ENCODE peak calls at places on chromosomes 6 and 20, in four cellular contexts. Q is right lobe of liver, D is ovary, Z is right atrium auricular region. P is an unnamed sample.
A peak's percentile ranks its signal among the peaks of the same experiment; 100 is the strongest.

GRCh38 chr6:157134402-157135074 is 188.8 kb downstream of the TMEM242 start:
- DNase-seq in Q (no peak), D (no peak), Z (no peak), P (no peak)

GRCh38 chr20:23296841-23297701 is 53.5 kb upstream of the NXT1 start:
- DNase-seq in Q (no peak), D (no peak), Z (no peak), P (no peak)

GRCh38 chr6:90256698-90257485 is 39.8 kb downstream of the BACH2 start:
- DNase-seq in Q (no peak), D (no peak), Z (no peak), P (no peak)

GRCh38 chr6:85866373-85866740 is 223.7 kb upstream of the SYNCRIP start:
- DNase-seq in Q (no peak), D (no peak), Z (no peak), P (no peak)

GRCh38 chr20:3842332-3842930 is 4.2 kb upstream of the MAVS start:
- DNase-seq in Q (no peak), D (no peak), Z (no peak), P (no peak)

GRCh38 chr6:137283940-137284910 is 65.0 kb upstream of the IFNGR1 start:
- DNase-seq in Q (no peak), D (no peak), Z (no peak), P (no peak)

GRCh38 chr6:170206317-170206621 is 84.6 kb downstream of the DLL1 start:
- DNase-seq in Q (no peak), D (no peak), Z (peak; percentile 32), P (no peak)

GRCh38 chr6:104613416-104614001 is 246.2 kb downstream of the HACE1 start:
- DNase-seq in Q (no peak), D (no peak), Z (no peak), P (no peak)

GRCh38 chr6:146985111-146985510 is 219.1 kb upstream of the STXBP5 start:
- DNase-seq in Q (no peak), D (no peak), Z (no peak), P (no peak)

GRCh38 chr20:63027425-63028389 is 20.9 kb upstream of the BHLHE23 start:
- DNase-seq in Q (no peak), D (no peak), Z (no peak), P (no peak)

GRCh38 chr6:161921602-161922400 is 647.9 kb upstream of the AGPAT4 start:
- DNase-seq in Q (no peak), D (no peak), Z (no peak), P (no peak)

GRCh38 chr6:80742481-80742880 is 636.0 kb downstream of the BCKDHB start:
- DNase-seq in Q (no peak), D (no peak), Z (no peak), P (no peak)
- TF ChIP-seq CTCF in Q (peak; percentile 44), D (peak; percentile 23), Z (peak; percentile 46), P (peak; percentile 63)

GRCh38 chr6:138945354-138945753 is 42.7 kb downstream of the REPS1 start:
- DNase-seq in Q (no peak), D (no peak), Z (no peak), P (no peak)

GRCh38 chr6:138948028-138948427 is 40.0 kb downstream of the REPS1 start:
- DNase-seq in Q (no peak), D (no peak), Z (no peak), P (no peak)

GRCh38 chr6:138944412-138944811 is 43.6 kb downstream of the REPS1 start:
- DNase-seq in Q (no peak), D (no peak), Z (no peak), P (no peak)

GRCh38 chr6:138953451-138953850 is 34.6 kb downstream of the REPS1 start:
- DNase-seq in Q (no peak), D (no peak), Z (no peak), P (no peak)

DNA sequence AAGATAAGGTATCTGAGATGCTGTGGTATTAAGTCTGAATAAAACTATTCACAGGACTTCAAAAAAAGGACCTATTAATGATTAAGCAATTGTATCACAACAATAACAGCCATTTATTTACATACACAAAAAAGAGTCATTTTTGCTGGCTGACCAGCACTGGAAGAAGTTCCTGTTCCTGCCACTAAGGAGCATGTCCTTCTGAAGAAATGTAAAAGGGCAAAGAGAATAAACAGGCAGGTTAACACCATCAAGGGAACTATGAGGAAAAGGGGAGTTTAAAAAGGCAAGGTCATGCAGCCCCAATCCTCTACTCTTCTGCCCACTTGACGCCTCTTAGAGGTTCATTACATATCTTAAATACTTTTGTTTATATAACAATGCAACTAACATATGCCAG is 39.3 kb downstream of the REPS1 start:
- DNase-seq in Q (no peak), D (no peak), Z (no peak), P (no peak)
- TF ChIP-seq CTCF in Q (no peak), D (no peak), Z (no peak), P (peak; percentile 34)

GRCh38 chr20:32823078-32823477 is 3.3 kb downstream of the MAPRE1 start:
- DNase-seq in Q (no peak), D (no peak), Z (no peak), P (no peak)

GRCh38 chr20:32820698-32821378 is 1.1 kb downstream of the MAPRE1 start:
- DNase-seq in Q (no peak), D (peak; percentile 31), Z (no peak), P (no peak)

GRCh38 chr20:32822189-32822588 is 2.4 kb downstream of the MAPRE1 start:
- DNase-seq in Q (no peak), D (no peak), Z (no peak), P (no peak)

GRCh38 chr20:32823737-32824588 is 4.2 kb downstream of the MAPRE1 start:
- DNase-seq in Q (no peak), D (no peak), Z (no peak), P (no peak)

GRCh38 chr20:32820000-32820697 is 395 bp downstream of the MAPRE1 start:
- DNase-seq in Q (peak; percentile 78), D (peak; percentile 82), Z (no peak), P (peak; percentile 93)
- TF ChIP-seq CTCF in Q (no peak), D (no peak), Z (no peak), P (peak; percentile 32)

GRCh38 chr20:51902933-51903332 is 100.6 kb upstream of the SALL4 start:
- DNase-seq in Q (no peak), D (no peak), Z (no peak), P (no peak)
- TF ChIP-seq CTCF in Q (no peak), D (no peak), Z (no peak), P (no peak)